ENCODE peak calls at places on chromosomes 12 and 14, in four cellular contexts. X is stomach, A is thyroid gland, Y is HCT116. P is an unnamed sample. For H3K27me3 and H3K4me1, the result is how much of the 10 kb centered on the place peaks cover.

GRCh38 chr14:65006251-65006721 is 19.6 kb downstream of the FNTB start:
- DNase-seq in X (no peak), A (no peak), Y (no peak), P (no peak)

GRCh38 chr12:53777936-53778644 is 26.3 kb upstream of the CISTR start:
- DNase-seq in X (no peak), A (no peak), Y (no peak), P (no peak)

GRCh38 chr14:81480741-81481140 is 52.9 kb downstream of the SEL1L start:
- DNase-seq in X (no peak), A (no peak), Y (no peak), P (no peak)

GRCh38 chr12:6104027-6104426 is 20.4 kb downstream of the VWF start:
- DNase-seq in X (no peak), A (no peak), Y (no peak), P (no peak)

GRCh38 chr14:86015916-86016315 is 486.0 kb downstream of the FLRT2 start:
- DNase-seq in X (no peak), A (no peak), Y (no peak), P (no peak)

GRCh38 chr12:107291018-107291417 is 197.7 kb upstream of the CRY1 start:
- DNase-seq in X (no peak), A (no peak), Y (no peak), P (no peak)

GRCh38 chr14:54676822-54677708 is 110.1 kb downstream of the SAMD4A start:
- DNase-seq in X (no peak), A (no peak), Y (peak), P (peak)

GRCh38 chr14:89248430-89249295 is 168.4 kb downstream of the FOXN3 start:
- DNase-seq in X (no peak), A (no peak), Y (no peak), P (no peak)

GRCh38 chr12:128316981-128317526 is 50.1 kb downstream of the TMEM132C start:
- DNase-seq in X (no peak), A (no peak), Y (no peak), P (no peak)

GRCh38 chr12:99619389-99620158 is 28.0 kb upstream of the GARIN6 start:
- DNase-seq in X (no peak), A (peak), Y (peak), P (peak)

GRCh38 chr12:132711169-132711843 is 664 bp downstream of the PGAM5 start:
- DNase-seq in X (peak), A (no peak), Y (no peak), P (no peak)

GRCh38 chr14:34628681-34629135 is 1.2 kb downstream of the SNX6 start:
- DNase-seq in X (peak), A (no peak), Y (no peak), P (no peak)

GRCh38 chr12:54053625-54054441 is at the start of gene HOXC4:
- DNase-seq in X (peak), A (no peak), Y (no peak), P (no peak)

GRCh38 chr12:46383654-46384450 is 11.3 kb upstream of the SLC38A2 start:
- DNase-seq in X (peak), A (peak), Y (peak), P (peak)

GRCh38 chr14:60348211-60348610 is 99.2 kb downstream of the PPM1A start:
- DNase-seq in X (no peak), A (no peak), Y (no peak), P (no peak)

GRCh38 chr12:21941522-21942376 is 523 bp upstream of the ABCC9 start:
- DNase-seq in X (no peak), A (peak), Y (no peak), P (no peak)

GRCh38 chr12:52692253-52692652 is 11.1 kb downstream of the KRT77 start:
- DNase-seq in X (no peak), A (no peak), Y (no peak), P (peak)

GRCh38 chr12:131003036-131003435 is 49.3 kb downstream of the ADGRD1 start:
- DNase-seq in X (no peak), A (no peak), Y (no peak), P (no peak)

GRCh38 chr12:109967383-109968031 is 28.7 kb downstream of the GIT2 start:
- DNase-seq in X (no peak), A (no peak), Y (no peak), P (no peak)

GRCh38 chr14:68701001-68701741 is 91.7 kb downstream of the ZFP36L1 start:
- DNase-seq in X (no peak), A (no peak), Y (no peak), P (no peak)

GRCh38 chr14:54348923-54349615 is 47.7 kb upstream of the CDKN3 start:
- DNase-seq in X (no peak), A (no peak), Y (no peak), P (no peak)

GRCh38 chr14:28584951-28585350 is 181.6 kb upstream of the FOXG1 start:
- DNase-seq in X (no peak), A (no peak), Y (no peak), P (no peak)

GRCh38 chr14:37384870-37385596 is 187.3 kb downstream of the MIPOL1 start:
- DNase-seq in X (no peak), A (peak), Y (no peak), P (no peak)

GRCh38 chr12:113366827-113367226 is 8.4 kb downstream of the PLBD2 start:
- DNase-seq in X (no peak), A (peak), Y (no peak), P (no peak)

GRCh38 chr14:89540009-89540829 is 123.2 kb upstream of the FOXN3 start:
- DNase-seq in X (no peak), A (no peak), Y (no peak), P (peak)

GRCh38 chr12:121388421-121388981 is 11.4 kb upstream of the RNF34 start:
- DNase-seq in X (no peak), A (no peak), Y (no peak), P (peak)

GRCh38 chr12:131900397-131900796 is 6.0 kb downstream of the ULK1 start:
- DNase-seq in X (no peak), A (no peak), Y (no peak), P (no peak)

GRCh38 chr12:13011098-13011497 is 11.0 kb upstream of the HEBP1 start:
- DNase-seq in X (no peak), A (no peak), Y (no peak), P (no peak)

GRCh38 chr12:5200276-5201087 is 156.8 kb downstream of the KCNA5 start:
- DNase-seq in X (peak), A (peak), Y (peak), P (peak)

GRCh38 chr14:71321556-71322315 is 414.5 kb downstream of the PCNX1 start:
- DNase-seq in X (no peak), A (peak), Y (peak), P (peak)

GRCh38 chr12:97745406-97746101 is 282.9 kb downstream of the RMST start:
- DNase-seq in X (no peak), A (no peak), Y (no peak), P (no peak)

GRCh38 chr12:27207626-27208413 is 36.3 kb upstream of the STK38L start:
- DNase-seq in X (no peak), A (no peak), Y (no peak), P (no peak)

GRCh38 chr12:66767454-66768002 is 88.7 kb upstream of the GRIP1 start:
- DNase-seq in X (no peak), A (no peak), Y (no peak), P (no peak)

GRCh38 chr12:102962532-102962931 is 5.1 kb downstream of the ASCL1 start:
- DNase-seq in X (no peak), A (no peak), Y (no peak), P (no peak)

GRCh38 chr12:93824514-93825500 is 147.6 kb downstream of the CRADD start:
- DNase-seq in X (no peak), A (no peak), Y (no peak), P (peak)

GRCh38 chr12:81502912-81503695 is 256.0 kb downstream of the PPFIA2 start:
- DNase-seq in X (no peak), A (no peak), Y (no peak), P (peak)

GRCh38 chr12:78489990-78490389 is 374.6 kb upstream of the SYT1 start:
- DNase-seq in X (no peak), A (no peak), Y (no peak), P (no peak)

GRCh38 chr14:51185180-51185579 is 54.9 kb upstream of the TMX1 start:
- DNase-seq in X (no peak), A (no peak), Y (no peak), P (no peak)

DNA sequence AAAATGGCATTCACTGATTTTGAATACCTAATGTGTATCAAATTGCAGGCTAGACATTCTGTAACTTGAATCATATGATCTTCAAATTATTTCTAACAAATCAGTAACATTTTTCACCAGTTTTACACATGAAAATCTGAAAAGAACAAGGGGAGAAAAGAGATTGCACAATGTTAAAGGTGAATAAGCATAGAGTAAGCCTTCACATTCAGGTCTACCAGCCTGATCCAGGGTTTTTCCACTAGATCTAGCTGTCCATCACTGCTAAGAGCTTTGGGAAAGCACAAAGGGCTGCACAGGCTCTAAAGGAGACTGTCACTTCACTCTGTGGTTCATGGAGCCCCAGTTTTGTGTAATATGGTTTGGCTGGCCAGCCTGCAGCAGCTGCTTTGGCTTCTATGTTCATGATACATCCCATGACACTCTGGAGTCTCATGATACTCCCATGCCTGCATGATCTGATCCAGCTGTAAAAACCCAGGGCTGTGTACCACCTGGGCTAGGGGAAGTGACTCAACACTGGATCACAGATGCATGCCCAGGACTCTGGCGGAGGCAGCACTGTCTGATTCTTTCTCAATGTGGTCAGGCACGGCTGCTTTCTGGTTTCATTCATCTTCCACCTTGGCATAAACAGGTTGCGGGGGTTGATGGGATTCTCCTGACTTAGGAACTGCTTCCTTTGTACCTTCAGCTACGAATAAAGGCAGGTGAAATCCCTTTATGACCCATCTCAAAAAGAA is 859.7 kb downstream of the GALC start:
- DNase-seq in X (no peak), A (no peak), Y (no peak), P (no peak)
- H3K27ac ChIP-seq in X (no peak), A (no peak), Y (no peak), P (no peak)

GRCh38 chr14:91352101-91352500 is 65.5 kb downstream of the CCDC88C start:
- DNase-seq in X (peak), A (peak), Y (no peak), P (no peak)
- H3K27me3 ChIP-seq in X (under half), A (under half), Y (under half), P (under half)

GRCh38 chr14:92575061-92575772 is 61.6 kb downstream of the RIN3 start:
- DNase-seq in X (no peak), A (no peak), Y (no peak), P (no peak)
- H3K4me1 ChIP-seq in X (under half), A (under half), Y (under half), P (under half)

GRCh38 chr12:69570545-69571399 is 14.5 kb upstream of the CCT2 start:
- DNase-seq in X (peak), A (peak), Y (peak), P (peak)
- H3K27ac ChIP-seq in X (no peak), A (no peak), Y (peak), P (no peak)

P was measured in SJSA1.